ENCODE peak calls at places on chromosome 17, in nine cellular contexts. W is astrocyte; G is CD8-positive, alpha-beta T cell; J is left ventricle myocardium inferior; R is cardiac muscle cell; N is gastrocnemius medialis; L is BE2C; I is pancreas; K is kidney. H is an unnamed sample. For H3K4me1 and H3K36me3, the result is how much of the 10 kb centered on the place peaks cover.

GRCh38 chr17:81188491-81188840 is 22.4 kb upstream of the AATK start:
- DNase-seq in K (no peak), I (no peak), J (no peak), L (no peak), G (no peak), R (no peak), N (no peak), W (no peak), H (no peak)

GRCh38 chr17:45229681-45230409 is 8.2 kb downstream of the FMNL1 start:
- DNase-seq in G (no peak), J (peak), K (no peak), L (no peak), N (no peak), I (no peak), W (no peak), R (peak), H (no peak)

GRCh38 chr17:2212328-2212981 is 91.1 kb downstream of the SMG6 start:
- DNase-seq in N (peak), W (peak), K (no peak), G (no peak), R (peak), J (peak), I (no peak), L (no peak), H (no peak)

GRCh38 chr17:36934759-36935630 is 2.3 kb upstream of the LHX1 start:
- DNase-seq in N (no peak), K (peak), G (no peak), I (peak), W (no peak), L (peak), R (peak), J (no peak), H (no peak)

GRCh38 chr17:77506371-77506991 is 365.7 kb downstream of the SEC14L1 start:
- DNase-seq in J (no peak), G (no peak), N (no peak), W (no peak), R (no peak), L (peak), K (no peak), I (peak), H (no peak)

GRCh38 chr17:45425125-45425983 is 7.3 kb downstream of the ARHGAP27 start:
- DNase-seq in N (no peak), K (peak), L (peak), I (peak), J (peak), W (peak), R (peak), G (no peak), H (no peak)

GRCh38 chr17:55540414-55541091 is 29.3 kb upstream of the SMIM36 start:
- DNase-seq in J (no peak), N (no peak), K (no peak), R (peak), G (no peak), W (peak), I (no peak), L (no peak), H (no peak)

GRCh38 chr17:15890279-15890892 is 54.5 kb upstream of the ADORA2B start:
- DNase-seq in L (no peak), I (no peak), R (no peak), N (no peak), J (no peak), K (no peak), G (no peak), W (no peak), H (no peak)

GRCh38 chr17:71846561-71846960 is 274.3 kb upstream of the SOX9 start:
- DNase-seq in K (no peak), G (no peak), L (no peak), J (no peak), I (no peak), R (no peak), N (no peak), W (peak), H (no peak)

GRCh38 chr17:71850792-71851191 is 270.0 kb upstream of the SOX9 start:
- DNase-seq in J (no peak), K (no peak), I (no peak), L (no peak), G (no peak), R (no peak), N (no peak), W (no peak), H (no peak)

GRCh38 chr17:71849783-71850768 is 270.7 kb upstream of the SOX9 start:
- DNase-seq in K (no peak), J (no peak), I (no peak), L (no peak), N (no peak), W (peak), G (no peak), R (no peak), H (no peak)

GRCh38 chr17:71842991-71843390 is 277.8 kb upstream of the SOX9 start:
- DNase-seq in R (no peak), K (no peak), N (no peak), W (no peak), G (no peak), J (no peak), I (no peak), L (no peak), H (no peak)

DNA sequence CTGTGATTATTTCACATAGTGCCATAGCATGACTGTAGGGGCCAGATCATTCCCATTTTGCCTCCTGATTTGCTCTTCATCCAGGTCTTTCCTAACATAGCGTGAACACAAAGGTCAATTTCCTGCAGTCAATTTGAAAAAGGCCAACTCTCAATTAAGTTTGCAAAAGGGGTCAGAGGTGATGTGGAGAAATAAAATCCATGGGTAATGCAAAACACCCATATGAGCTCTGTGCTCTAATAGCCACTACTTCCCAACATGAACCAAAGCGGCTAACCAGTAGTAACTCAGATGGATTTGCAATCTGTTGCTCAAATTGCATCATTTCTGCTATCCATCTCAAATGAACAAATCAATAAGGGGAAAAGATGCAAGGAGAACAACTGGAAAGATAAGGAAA is 275.5 kb upstream of the SOX9 start:
- DNase-seq in G (no peak), J (no peak), I (no peak), N (no peak), K (no peak), L (no peak), W (no peak), R (no peak), H (no peak)
- H3K4me1 ChIP-seq in G (under half), J (under half), I (under half), N (under half), K (under half), L (under half), W (under half), R (under half), H (under half)

DNA sequence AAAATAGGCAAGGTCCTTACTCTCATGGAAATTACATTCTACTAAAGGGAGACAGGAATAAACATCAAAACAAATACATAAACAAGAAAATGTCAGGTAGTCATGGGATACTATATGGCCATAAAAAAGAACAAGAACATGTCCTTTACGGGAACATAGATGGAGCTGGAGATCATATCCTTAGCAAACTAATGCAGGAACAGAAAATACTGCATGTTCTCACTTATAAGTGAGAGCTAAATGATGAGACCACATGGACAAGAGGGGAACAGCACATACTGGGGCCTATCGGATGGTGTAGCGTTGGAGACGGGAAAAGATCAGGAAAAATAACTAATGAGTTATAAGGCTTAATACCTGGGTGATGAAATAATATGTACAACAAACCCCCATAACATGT is 69.1 kb downstream of the BRIP1 start:
- DNase-seq in R (no peak), I (no peak), J (no peak), K (no peak), G (no peak), N (no peak), L (no peak), W (no peak), H (no peak)
- H3K36me3 ChIP-seq in R (under half), I (under half), J (under half), K (under half), G (under half), N (under half), L (under half), W (under half), H (under half)

DNA sequence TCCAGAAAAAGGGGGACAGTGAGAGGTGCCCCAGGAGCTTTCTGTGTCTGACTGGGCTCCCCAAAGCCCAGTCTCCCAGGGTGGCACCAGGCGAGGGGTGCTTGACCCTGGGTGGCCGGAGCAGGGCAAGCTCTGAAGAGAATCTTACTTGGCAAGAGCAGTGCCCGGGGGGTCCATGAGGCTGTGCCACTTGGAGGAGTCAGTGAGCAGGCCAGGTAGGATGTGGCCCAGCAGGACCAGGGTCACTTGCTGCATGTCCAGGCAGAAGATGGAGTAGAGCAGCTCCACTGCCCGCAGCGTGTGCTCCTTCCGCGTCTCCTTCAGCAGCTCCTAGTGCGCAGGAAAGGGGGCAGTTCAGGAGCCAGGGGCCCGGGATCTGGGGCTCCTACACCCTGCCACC is 7.3 kb downstream of the CSF3 start:
- DNase-seq in G (no peak), K (no peak), R (no peak), J (no peak), I (no peak), W (no peak), N (no peak), L (no peak), H (no peak)
- H3K4me1 ChIP-seq in G (under half), K (under half), R (under half), J (half or more), I (under half), W (half or more), N (half or more), L (under half), H (under half)

GRCh38 chr17:17164156-17164555 is 42.0 kb downstream of the PLD6 start:
- DNase-seq in G (no peak), J (no peak), L (no peak), R (no peak), W (no peak), K (peak), N (no peak), I (no peak), H (no peak)

GRCh38 chr17:17166446-17166845 is 39.7 kb downstream of the PLD6 start:
- DNase-seq in J (no peak), N (no peak), R (no peak), W (no peak), K (no peak), G (no peak), I (no peak), L (no peak), H (no peak)

GRCh38 chr17:17165666-17166308 is 40.3 kb downstream of the PLD6 start:
- DNase-seq in G (no peak), N (peak), W (no peak), R (no peak), K (peak), I (no peak), J (no peak), L (no peak), H (no peak)

GRCh38 chr17:17167356-17167755 is 38.8 kb downstream of the PLD6 start:
- DNase-seq in W (no peak), N (no peak), I (no peak), R (no peak), J (no peak), G (no peak), L (no peak), K (no peak), H (no peak)

GRCh38 chr17:17164676-17165075 is 41.5 kb downstream of the PLD6 start:
- DNase-seq in N (no peak), K (no peak), I (no peak), R (no peak), G (no peak), W (no peak), L (no peak), J (no peak), H (no peak)
- H3K36me3 ChIP-seq in N (under half), K (half or more), I (under half), R (under half), G (under half), W (half or more), L (under half), J (half or more), H (under half)

DNA sequence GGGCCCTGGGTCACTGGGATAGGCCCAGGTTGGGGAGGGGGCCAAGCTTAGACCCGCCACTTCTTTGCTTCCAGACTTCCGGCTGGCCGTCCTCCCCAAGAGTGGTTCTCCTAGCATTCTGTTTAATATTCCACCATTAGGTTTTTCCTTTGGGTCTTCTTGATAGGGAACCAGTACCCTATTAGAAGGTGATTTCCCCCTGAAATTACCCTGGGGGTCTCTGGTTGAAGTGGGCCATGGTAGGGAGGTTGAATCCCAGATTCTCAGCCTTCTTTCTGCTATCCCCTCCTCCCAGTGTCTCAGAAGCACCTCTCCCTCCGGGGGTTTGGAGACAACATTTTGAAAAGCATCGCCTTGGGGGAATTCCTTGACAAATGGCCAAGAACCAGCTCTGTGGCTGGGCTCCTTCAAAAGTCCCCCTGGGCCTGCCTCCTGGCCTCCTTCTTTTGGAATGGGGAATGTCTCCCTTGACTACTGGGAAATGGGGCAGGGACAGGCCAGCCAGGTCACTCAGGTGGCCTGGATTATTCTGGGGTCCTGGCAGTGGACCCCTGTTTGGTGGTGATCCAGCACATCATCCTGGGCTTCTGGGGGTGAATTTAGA is 5.7 kb downstream of the LASP1 start:
- DNase-seq in L (no peak), W (no peak), R (peak), N (no peak), I (no peak), G (no peak), J (no peak), K (no peak), H (no peak)
- H3K4me1 ChIP-seq in L (under half), W (half or more), R (under half), N (under half), I (under half), G (half or more), J (half or more), K (half or more), H (half or more)

GRCh38 chr17:42950044-42950783 is 14.0 kb downstream of the AARSD1 start:
- DNase-seq in N (no peak), L (no peak), K (no peak), J (no peak), G (no peak), I (no peak), W (peak), R (no peak), H (no peak)
- H3K36me3 ChIP-seq in N (under half), L (half or more), K (under half), J (half or more), G (under half), I (under half), W (under half), R (under half), H (under half)

H was measured in CD8-positive, alpha-beta memory T cell.